ENCODE peak calls at places on chromosomes 6 and 20, in seven cellular contexts. One of them, this sample, is unnamed.

GRCh38 chr6:15444881-15445280 is 199.0 kb downstream of the JARID2 start:
- DNase-seq in amniotic stem cell: no peak
- DNase-seq in T follicular helper cell: no peak
- DNase-seq in astrocyte of the spinal cord: no peak
- DNase-seq in KG1: peak; percentile 31
- DNase-seq in cardiac muscle cell: no peak
- DNase-seq in left colon: no peak
- DNase-seq in this sample: peak; percentile 18

GRCh38 chr6:112877134-112878100 is 530.3 kb downstream of the RFPL4B start:
- DNase-seq in amniotic stem cell: peak; percentile 44
- DNase-seq in T follicular helper cell: no peak
- DNase-seq in astrocyte of the spinal cord: peak; percentile 92
- DNase-seq in KG1: no peak
- DNase-seq in cardiac muscle cell: peak; percentile 93
- DNase-seq in left colon: no peak
- DNase-seq in this sample: no peak

GRCh38 chr6:130314271-130314670 is 51.5 kb upstream of the TMEM200A start:
- DNase-seq in amniotic stem cell: no peak
- DNase-seq in T follicular helper cell: no peak
- DNase-seq in astrocyte of the spinal cord: no peak
- DNase-seq in KG1: no peak
- DNase-seq in cardiac muscle cell: no peak
- DNase-seq in left colon: no peak
- DNase-seq in this sample: no peak

GRCh38 chr6:166258854-166259276 is 49.3 kb downstream of the PRR18 start:
- DNase-seq in amniotic stem cell: no peak
- DNase-seq in T follicular helper cell: peak; percentile 26
- DNase-seq in astrocyte of the spinal cord: peak; percentile 5
- DNase-seq in KG1: peak; percentile 64
- DNase-seq in cardiac muscle cell: no peak
- DNase-seq in left colon: no peak
- DNase-seq in this sample: peak; percentile 60

GRCh38 chr20:3616250-3616649 is 46.9 kb downstream of the GFRA4 start:
- DNase-seq in amniotic stem cell: no peak
- DNase-seq in T follicular helper cell: no peak
- DNase-seq in astrocyte of the spinal cord: peak; percentile 33
- DNase-seq in KG1: no peak
- DNase-seq in cardiac muscle cell: peak; percentile 27
- DNase-seq in left colon: no peak
- DNase-seq in this sample: no peak

GRCh38 chr6:26170181-26170580 is 83.0 kb downstream of the HFE start:
- DNase-seq in amniotic stem cell: no peak
- DNase-seq in T follicular helper cell: no peak
- DNase-seq in astrocyte of the spinal cord: no peak
- DNase-seq in KG1: no peak
- DNase-seq in cardiac muscle cell: no peak
- DNase-seq in left colon: no peak
- DNase-seq in this sample: no peak

GRCh38 chr6:43667245-43668150 is 20.1 kb downstream of the MRPS18A start:
- DNase-seq in amniotic stem cell: no peak
- DNase-seq in T follicular helper cell: peak; percentile 73
- DNase-seq in astrocyte of the spinal cord: peak; percentile 67
- DNase-seq in KG1: peak; percentile 61
- DNase-seq in cardiac muscle cell: peak; percentile 77
- DNase-seq in left colon: peak; percentile 73
- DNase-seq in this sample: peak; percentile 86

GRCh38 chr20:7859371-7859802 is 80.9 kb downstream of the HAO1 start:
- DNase-seq in amniotic stem cell: peak; percentile 26
- DNase-seq in T follicular helper cell: no peak
- DNase-seq in astrocyte of the spinal cord: peak; percentile 81
- DNase-seq in KG1: no peak
- DNase-seq in cardiac muscle cell: peak; percentile 81
- DNase-seq in left colon: no peak
- DNase-seq in this sample: peak; percentile 31

GRCh38 chr6:15441215-15441868 is 195.5 kb downstream of the JARID2 start:
- DNase-seq in amniotic stem cell: peak; percentile 55
- DNase-seq in T follicular helper cell: peak; percentile 19
- DNase-seq in astrocyte of the spinal cord: peak; percentile 65
- DNase-seq in KG1: peak; percentile 29
- DNase-seq in cardiac muscle cell: peak; percentile 85
- DNase-seq in left colon: no peak
- DNase-seq in this sample: peak; percentile 63

GRCh38 chr20:63167918-63168520 is 47.9 kb downstream of the YTHDF1 start:
- DNase-seq in amniotic stem cell: no peak
- DNase-seq in T follicular helper cell: no peak
- DNase-seq in astrocyte of the spinal cord: no peak
- DNase-seq in KG1: no peak
- DNase-seq in cardiac muscle cell: no peak
- DNase-seq in left colon: no peak
- DNase-seq in this sample: no peak

GRCh38 chr6:89139509-89140346 is 6.1 kb upstream of the PM20D2 start:
- DNase-seq in amniotic stem cell: no peak
- DNase-seq in T follicular helper cell: no peak
- DNase-seq in astrocyte of the spinal cord: no peak
- DNase-seq in KG1: no peak
- DNase-seq in cardiac muscle cell: no peak
- DNase-seq in left colon: no peak
- DNase-seq in this sample: no peak

GRCh38 chr20:15036938-15037337 is 699.5 kb upstream of the FLRT3 start:
- DNase-seq in amniotic stem cell: no peak
- DNase-seq in T follicular helper cell: no peak
- DNase-seq in astrocyte of the spinal cord: no peak
- DNase-seq in KG1: no peak
- DNase-seq in cardiac muscle cell: no peak
- DNase-seq in left colon: no peak
- DNase-seq in this sample: peak; percentile 69

GRCh38 chr6:89034586-89035251 is 45.8 kb upstream of the PNRC1 start:
- DNase-seq in amniotic stem cell: no peak
- DNase-seq in T follicular helper cell: no peak
- DNase-seq in astrocyte of the spinal cord: peak; percentile 48
- DNase-seq in KG1: no peak
- DNase-seq in cardiac muscle cell: peak; percentile 97
- DNase-seq in left colon: no peak
- DNase-seq in this sample: no peak

GRCh38 chr20:16580127-16580526 is 6.9 kb upstream of the KIF16B start:
- DNase-seq in amniotic stem cell: no peak
- DNase-seq in T follicular helper cell: no peak
- DNase-seq in astrocyte of the spinal cord: peak; percentile 31
- DNase-seq in KG1: no peak
- DNase-seq in cardiac muscle cell: peak; percentile 91
- DNase-seq in left colon: peak; percentile 49
- DNase-seq in this sample: no peak

GRCh38 chr20:40997116-40997515 is 31.5 kb upstream of the TOP1 start:
- DNase-seq in amniotic stem cell: no peak
- DNase-seq in T follicular helper cell: no peak
- DNase-seq in astrocyte of the spinal cord: peak; percentile 36
- DNase-seq in KG1: no peak
- DNase-seq in cardiac muscle cell: no peak
- DNase-seq in left colon: no peak
- DNase-seq in this sample: no peak

GRCh38 chr20:62493253-62493885 is 17.6 kb upstream of the GATA5 start:
- DNase-seq in amniotic stem cell: no peak
- DNase-seq in T follicular helper cell: no peak
- DNase-seq in astrocyte of the spinal cord: no peak
- DNase-seq in KG1: no peak
- DNase-seq in cardiac muscle cell: no peak
- DNase-seq in left colon: no peak
- DNase-seq in this sample: no peak

GRCh38 chr6:157211603-157212455 is 111.5 kb downstream of the TMEM242 start:
- DNase-seq in amniotic stem cell: no peak
- DNase-seq in T follicular helper cell: no peak
- DNase-seq in astrocyte of the spinal cord: no peak
- DNase-seq in KG1: no peak
- DNase-seq in cardiac muscle cell: no peak
- DNase-seq in left colon: no peak
- DNase-seq in this sample: no peak

GRCh38 chr6:142856607-142856856 is 88.4 kb downstream of the HIVEP2 start:
- DNase-seq in amniotic stem cell: no peak
- DNase-seq in T follicular helper cell: no peak
- DNase-seq in astrocyte of the spinal cord: no peak
- DNase-seq in KG1: no peak
- DNase-seq in cardiac muscle cell: no peak
- DNase-seq in left colon: no peak
- DNase-seq in this sample: no peak

GRCh38 chr6:44053760-44054556 is 73.3 kb downstream of the MRPL14 start:
- DNase-seq in amniotic stem cell: no peak
- DNase-seq in T follicular helper cell: no peak
- DNase-seq in astrocyte of the spinal cord: peak; percentile 62
- DNase-seq in KG1: no peak
- DNase-seq in cardiac muscle cell: peak; percentile 50
- DNase-seq in left colon: no peak
- DNase-seq in this sample: no peak

GRCh38 chr20:52410182-52410647 is 218.6 kb upstream of the ZFP64 start:
- DNase-seq in amniotic stem cell: no peak
- DNase-seq in T follicular helper cell: peak; percentile 48
- DNase-seq in astrocyte of the spinal cord: no peak
- DNase-seq in KG1: no peak
- DNase-seq in cardiac muscle cell: peak; percentile 84
- DNase-seq in left colon: no peak
- DNase-seq in this sample: no peak

GRCh38 chr20:8918145-8918544 is 150.7 kb upstream of the PLCB4 start:
- DNase-seq in amniotic stem cell: no peak
- DNase-seq in T follicular helper cell: no peak
- DNase-seq in astrocyte of the spinal cord: no peak
- DNase-seq in KG1: no peak
- DNase-seq in cardiac muscle cell: no peak
- DNase-seq in left colon: no peak
- DNase-seq in this sample: no peak

GRCh38 chr6:42569102-42570028 is 5.5 kb downstream of the UBR2 start:
- DNase-seq in amniotic stem cell: peak; percentile 66
- DNase-seq in T follicular helper cell: no peak
- DNase-seq in astrocyte of the spinal cord: peak; percentile 87
- DNase-seq in KG1: no peak
- DNase-seq in cardiac muscle cell: peak; percentile 91
- DNase-seq in left colon: no peak
- DNase-seq in this sample: no peak

GRCh38 chr6:30555428-30556005 is 772 bp downstream of the GNL1 start:
- DNase-seq in amniotic stem cell: no peak
- DNase-seq in T follicular helper cell: no peak
- DNase-seq in astrocyte of the spinal cord: peak; percentile 56
- DNase-seq in KG1: no peak
- DNase-seq in cardiac muscle cell: peak; percentile 59
- DNase-seq in left colon: no peak
- DNase-seq in this sample: no peak

GRCh38 chr20:33524261-33524660 is 34.4 kb downstream of the CBFA2T2 start:
- DNase-seq in amniotic stem cell: no peak
- DNase-seq in T follicular helper cell: no peak
- DNase-seq in astrocyte of the spinal cord: peak; percentile 29
- DNase-seq in KG1: no peak
- DNase-seq in cardiac muscle cell: no peak
- DNase-seq in left colon: no peak
- DNase-seq in this sample: no peak

GRCh38 chr6:7106752-7107577 is 796 bp upstream of the RREB1 start:
- DNase-seq in amniotic stem cell: no peak
- DNase-seq in T follicular helper cell: peak; percentile 57
- DNase-seq in astrocyte of the spinal cord: no peak
- DNase-seq in KG1: no peak
- DNase-seq in cardiac muscle cell: no peak
- DNase-seq in left colon: peak; percentile 52
- DNase-seq in this sample: peak; percentile 75

GRCh38 chr6:66423047-66423446 is 716.0 kb upstream of the EYS start:
- DNase-seq in amniotic stem cell: no peak
- DNase-seq in T follicular helper cell: no peak
- DNase-seq in astrocyte of the spinal cord: no peak
- DNase-seq in KG1: no peak
- DNase-seq in cardiac muscle cell: no peak
- DNase-seq in left colon: no peak
- DNase-seq in this sample: no peak

GRCh38 chr20:63225082-63225454 is 9.1 kb upstream of the YTHDF1 start:
- DNase-seq in amniotic stem cell: no peak
- DNase-seq in T follicular helper cell: no peak
- DNase-seq in astrocyte of the spinal cord: no peak
- DNase-seq in KG1: no peak
- DNase-seq in cardiac muscle cell: no peak
- DNase-seq in left colon: no peak
- DNase-seq in this sample: no peak

GRCh38 chr20:33910056-33910455 is 83.7 kb upstream of the RALY start:
- DNase-seq in amniotic stem cell: no peak
- DNase-seq in T follicular helper cell: no peak
- DNase-seq in astrocyte of the spinal cord: peak; percentile 63
- DNase-seq in KG1: no peak
- DNase-seq in cardiac muscle cell: peak; percentile 87
- DNase-seq in left colon: no peak
- DNase-seq in this sample: no peak

GRCh38 chr6:7697820-7698623 is 27.9 kb upstream of the BMP6 start:
- DNase-seq in amniotic stem cell: peak; percentile 15
- DNase-seq in T follicular helper cell: no peak
- DNase-seq in astrocyte of the spinal cord: peak; percentile 91
- DNase-seq in KG1: peak; percentile 79
- DNase-seq in cardiac muscle cell: peak; percentile 95
- DNase-seq in left colon: no peak
- DNase-seq in this sample: no peak

GRCh38 chr6:114342826-114343781 is at the start of gene HS3ST5:
- DNase-seq in amniotic stem cell: peak; percentile 16
- DNase-seq in T follicular helper cell: no peak
- DNase-seq in astrocyte of the spinal cord: no peak
- DNase-seq in KG1: no peak
- DNase-seq in cardiac muscle cell: peak; percentile 14
- DNase-seq in left colon: peak; percentile 26
- DNase-seq in this sample: no peak

GRCh38 chr6:152682141-152682540 is 15.6 kb upstream of the MYCT1 start:
- DNase-seq in amniotic stem cell: no peak
- DNase-seq in T follicular helper cell: no peak
- DNase-seq in astrocyte of the spinal cord: no peak
- DNase-seq in KG1: no peak
- DNase-seq in cardiac muscle cell: no peak
- DNase-seq in left colon: no peak
- DNase-seq in this sample: no peak

GRCh38 chr6:32087574-32088486 is 21.3 kb downstream of the TNXB start:
- DNase-seq in amniotic stem cell: peak; percentile 31
- DNase-seq in T follicular helper cell: peak; percentile 45
- DNase-seq in astrocyte of the spinal cord: peak; percentile 50
- DNase-seq in KG1: no peak
- DNase-seq in cardiac muscle cell: peak; percentile 93
- DNase-seq in left colon: peak; percentile 85
- DNase-seq in this sample: no peak

GRCh38 chr20:62602550-62602949 is 39.8 kb upstream of the SLCO4A1 start:
- DNase-seq in amniotic stem cell: no peak
- DNase-seq in T follicular helper cell: no peak
- DNase-seq in astrocyte of the spinal cord: no peak
- DNase-seq in KG1: peak; percentile 58
- DNase-seq in cardiac muscle cell: no peak
- DNase-seq in left colon: no peak
- DNase-seq in this sample: peak; percentile 20

GRCh38 chr6:117919775-117920492 is 12.9 kb downstream of the SLC35F1 start:
- DNase-seq in amniotic stem cell: no peak
- DNase-seq in T follicular helper cell: no peak
- DNase-seq in astrocyte of the spinal cord: no peak
- DNase-seq in KG1: no peak
- DNase-seq in cardiac muscle cell: no peak
- DNase-seq in left colon: no peak
- DNase-seq in this sample: no peak